ENCODE peak calls at places on chromosomes 7 and 10, in six cellular contexts. One of them, this sample, is unnamed.

GRCh38 chr7:134041477-134041876 is 85.7 kb upstream of the LRGUK start:
- DNase-seq in HuH-7: no peak
- DNase-seq in PC-9: no peak
- DNase-seq in GF-D8: no peak
- DNase-seq in activated CD8-positive, alpha-beta memory T cell treated with anti-CD3 and anti-CD28 coated beads for 48 hours: no peak
- DNase-seq in HS-5: no peak
- DNase-seq in this sample: no peak

GRCh38 chr7:100694196-100694745 is at the start of gene GIGYF1:
- DNase-seq in PC-9: no peak
- DNase-seq in activated CD8-positive, alpha-beta memory T cell treated with anti-CD3 and anti-CD28 coated beads for 48 hours: no peak
- DNase-seq in HuH-7: peak
- DNase-seq in HS-5: no peak
- DNase-seq in GF-D8: no peak
- DNase-seq in this sample: peak

GRCh38 chr10:114228156-114228555 is 10.9 kb upstream of the VWA2 start:
- DNase-seq in HuH-7: no peak
- DNase-seq in HS-5: no peak
- DNase-seq in activated CD8-positive, alpha-beta memory T cell treated with anti-CD3 and anti-CD28 coated beads for 48 hours: no peak
- DNase-seq in PC-9: no peak
- DNase-seq in GF-D8: no peak
- DNase-seq in this sample: no peak

GRCh38 chr7:50497068-50497642 is 47.0 kb upstream of the FIGNL1 start:
- DNase-seq in activated CD8-positive, alpha-beta memory T cell treated with anti-CD3 and anti-CD28 coated beads for 48 hours: no peak
- DNase-seq in HuH-7: peak
- DNase-seq in GF-D8: peak
- DNase-seq in PC-9: no peak
- DNase-seq in HS-5: peak
- DNase-seq in this sample: no peak

GRCh38 chr7:130943981-130944380 is 210.0 kb upstream of the KLF14 start:
- DNase-seq in PC-9: no peak
- DNase-seq in activated CD8-positive, alpha-beta memory T cell treated with anti-CD3 and anti-CD28 coated beads for 48 hours: no peak
- DNase-seq in HS-5: no peak
- DNase-seq in HuH-7: no peak
- DNase-seq in GF-D8: no peak
- DNase-seq in this sample: no peak

GRCh38 chr7:28536259-28536658 is 123.9 kb downstream of the CREB5 start:
- DNase-seq in activated CD8-positive, alpha-beta memory T cell treated with anti-CD3 and anti-CD28 coated beads for 48 hours: no peak
- DNase-seq in GF-D8: no peak
- DNase-seq in HuH-7: no peak
- DNase-seq in PC-9: peak
- DNase-seq in HS-5: peak
- DNase-seq in this sample: no peak

GRCh38 chr7:66039094-66039493 is 36.5 kb upstream of the ASL start:
- DNase-seq in GF-D8: no peak
- DNase-seq in PC-9: no peak
- DNase-seq in HS-5: no peak
- DNase-seq in activated CD8-positive, alpha-beta memory T cell treated with anti-CD3 and anti-CD28 coated beads for 48 hours: no peak
- DNase-seq in HuH-7: no peak
- DNase-seq in this sample: no peak

GRCh38 chr7:2566890-2567662 is 8.3 kb downstream of the IQCE start:
- DNase-seq in HuH-7: no peak
- DNase-seq in PC-9: no peak
- DNase-seq in HS-5: no peak
- DNase-seq in GF-D8: no peak
- DNase-seq in activated CD8-positive, alpha-beta memory T cell treated with anti-CD3 and anti-CD28 coated beads for 48 hours: no peak
- DNase-seq in this sample: no peak

GRCh38 chr10:77392851-77393250 is 244.8 kb downstream of the KCNMA1 start:
- DNase-seq in GF-D8: no peak
- DNase-seq in HuH-7: no peak
- DNase-seq in PC-9: peak
- DNase-seq in HS-5: peak
- DNase-seq in activated CD8-positive, alpha-beta memory T cell treated with anti-CD3 and anti-CD28 coated beads for 48 hours: no peak
- DNase-seq in this sample: no peak

GRCh38 chr7:71618281-71618680 is 486.3 kb downstream of the GALNT17 start:
- DNase-seq in PC-9: no peak
- DNase-seq in GF-D8: no peak
- DNase-seq in activated CD8-positive, alpha-beta memory T cell treated with anti-CD3 and anti-CD28 coated beads for 48 hours: no peak
- DNase-seq in HS-5: no peak
- DNase-seq in HuH-7: no peak
- DNase-seq in this sample: no peak

GRCh38 chr7:135801877-135802276 is 53.3 kb upstream of the FAM180A start:
- DNase-seq in GF-D8: no peak
- DNase-seq in HuH-7: no peak
- DNase-seq in activated CD8-positive, alpha-beta memory T cell treated with anti-CD3 and anti-CD28 coated beads for 48 hours: no peak
- DNase-seq in PC-9: no peak
- DNase-seq in HS-5: no peak
- DNase-seq in this sample: no peak

GRCh38 chr7:50733552-50733951 is 49.1 kb downstream of the GRB10 start:
- DNase-seq in activated CD8-positive, alpha-beta memory T cell treated with anti-CD3 and anti-CD28 coated beads for 48 hours: no peak
- DNase-seq in HuH-7: peak
- DNase-seq in HS-5: no peak
- DNase-seq in PC-9: peak
- DNase-seq in GF-D8: no peak
- DNase-seq in this sample: no peak

GRCh38 chr10:102635377-102635776 is 8.9 kb upstream of the TRIM8 start:
- DNase-seq in activated CD8-positive, alpha-beta memory T cell treated with anti-CD3 and anti-CD28 coated beads for 48 hours: no peak
- DNase-seq in HS-5: no peak
- DNase-seq in PC-9: no peak
- DNase-seq in HuH-7: no peak
- DNase-seq in GF-D8: peak
- DNase-seq in this sample: no peak

This sample was measured in stimulated activated effector memory CD8-positive, alpha-beta T cell treated with anti-CD3 and anti-CD28 coated beads, Interleukin-12 subunit alpha, Interleukin-12 subunit beta, amount 100 ng/mL, for 72 hours.